ENCODE peak calls at places on chromosomes 11 and 22, in eight cellular contexts. One of them, this sample, is unnamed.

GRCh38 chr11:66015936-66016792 is 4.4 kb downstream of the CST6 start:
- DNase-seq in stimulated activated CD4-positive, alpha-beta T cell treated with anti-CD3 and anti-CD28 coated beads, Interleukin-1b, Interleukin-23, amount 100 ng/mL, for 24 hours: no peak
- DNase-seq in IMR-90: no peak
- DNase-seq in H54: no peak
- DNase-seq in ELR: no peak
- DNase-seq in colonic mucosa: no peak
- DNase-seq in MV-4-11: no peak
- DNase-seq in NCI-H1930: no peak
- DNase-seq in this sample: no peak

GRCh38 chr11:76642341-76642740 is 28.2 kb downstream of the LRRC32 start:
- DNase-seq in colonic mucosa: peak
- DNase-seq in ELR: no peak
- DNase-seq in stimulated activated CD4-positive, alpha-beta T cell treated with anti-CD3 and anti-CD28 coated beads, Interleukin-1b, Interleukin-23, amount 100 ng/mL, for 24 hours: no peak
- DNase-seq in H54: no peak
- DNase-seq in IMR-90: no peak
- DNase-seq in MV-4-11: no peak
- DNase-seq in NCI-H1930: no peak
- DNase-seq in this sample: no peak

GRCh38 chr22:23062616-23063538 is 7.4 kb upstream of the GNAZ start:
- DNase-seq in NCI-H1930: no peak
- DNase-seq in colonic mucosa: no peak
- DNase-seq in stimulated activated CD4-positive, alpha-beta T cell treated with anti-CD3 and anti-CD28 coated beads, Interleukin-1b, Interleukin-23, amount 100 ng/mL, for 24 hours: no peak
- DNase-seq in H54: no peak
- DNase-seq in MV-4-11: no peak
- DNase-seq in ELR: no peak
- DNase-seq in IMR-90: no peak
- DNase-seq in this sample: no peak

GRCh38 chr22:50268655-50269113 is 1.5 kb downstream of the MAPK11 start:
- DNase-seq in stimulated activated CD4-positive, alpha-beta T cell treated with anti-CD3 and anti-CD28 coated beads, Interleukin-1b, Interleukin-23, amount 100 ng/mL, for 24 hours: no peak
- DNase-seq in colonic mucosa: peak
- DNase-seq in NCI-H1930: no peak
- DNase-seq in H54: no peak
- DNase-seq in ELR: no peak
- DNase-seq in IMR-90: no peak
- DNase-seq in MV-4-11: no peak
- DNase-seq in this sample: no peak

GRCh38 chr11:130208241-130209127 is 48.9 kb downstream of the ST14 start:
- DNase-seq in NCI-H1930: no peak
- DNase-seq in IMR-90: no peak
- DNase-seq in H54: no peak
- DNase-seq in MV-4-11: no peak
- DNase-seq in colonic mucosa: peak
- DNase-seq in stimulated activated CD4-positive, alpha-beta T cell treated with anti-CD3 and anti-CD28 coated beads, Interleukin-1b, Interleukin-23, amount 100 ng/mL, for 24 hours: no peak
- DNase-seq in ELR: no peak
- DNase-seq in this sample: no peak

GRCh38 chr11:68012843-68013610 is 2.9 kb downstream of the ALDH3B1 start:
- DNase-seq in stimulated activated CD4-positive, alpha-beta T cell treated with anti-CD3 and anti-CD28 coated beads, Interleukin-1b, Interleukin-23, amount 100 ng/mL, for 24 hours: no peak
- DNase-seq in ELR: peak
- DNase-seq in IMR-90: peak
- DNase-seq in MV-4-11: no peak
- DNase-seq in colonic mucosa: no peak
- DNase-seq in H54: peak
- DNase-seq in NCI-H1930: no peak
- DNase-seq in this sample: peak

GRCh38 chr11:131737357-131737756 is 366.9 kb downstream of the NTM start:
- DNase-seq in H54: no peak
- DNase-seq in NCI-H1930: no peak
- DNase-seq in colonic mucosa: no peak
- DNase-seq in stimulated activated CD4-positive, alpha-beta T cell treated with anti-CD3 and anti-CD28 coated beads, Interleukin-1b, Interleukin-23, amount 100 ng/mL, for 24 hours: no peak
- DNase-seq in MV-4-11: peak
- DNase-seq in IMR-90: no peak
- DNase-seq in ELR: peak
- DNase-seq in this sample: no peak

GRCh38 chr11:97965849-97966646 is 1054.7 kb upstream of the CNTN5 start:
- DNase-seq in MV-4-11: no peak
- DNase-seq in IMR-90: peak
- DNase-seq in colonic mucosa: no peak
- DNase-seq in H54: peak
- DNase-seq in stimulated activated CD4-positive, alpha-beta T cell treated with anti-CD3 and anti-CD28 coated beads, Interleukin-1b, Interleukin-23, amount 100 ng/mL, for 24 hours: no peak
- DNase-seq in ELR: peak
- DNase-seq in NCI-H1930: no peak
- DNase-seq in this sample: peak

GRCh38 chr11:61797263-61797944 is 4.7 kb downstream of the FEN1 start:
- DNase-seq in MV-4-11: peak
- DNase-seq in stimulated activated CD4-positive, alpha-beta T cell treated with anti-CD3 and anti-CD28 coated beads, Interleukin-1b, Interleukin-23, amount 100 ng/mL, for 24 hours: no peak
- DNase-seq in H54: no peak
- DNase-seq in ELR: peak
- DNase-seq in colonic mucosa: peak
- DNase-seq in NCI-H1930: peak
- DNase-seq in IMR-90: peak
- DNase-seq in this sample: peak

GRCh38 chr22:46968848-46969247 is 206.4 kb downstream of the TBC1D22A start:
- DNase-seq in IMR-90: no peak
- DNase-seq in H54: no peak
- DNase-seq in MV-4-11: no peak
- DNase-seq in colonic mucosa: no peak
- DNase-seq in ELR: no peak
- DNase-seq in stimulated activated CD4-positive, alpha-beta T cell treated with anti-CD3 and anti-CD28 coated beads, Interleukin-1b, Interleukin-23, amount 100 ng/mL, for 24 hours: no peak
- DNase-seq in NCI-H1930: no peak
- DNase-seq in this sample: no peak

GRCh38 chr22:39248254-39248653 is 3.5 kb upstream of the PDGFB start:
- DNase-seq in stimulated activated CD4-positive, alpha-beta T cell treated with anti-CD3 and anti-CD28 coated beads, Interleukin-1b, Interleukin-23, amount 100 ng/mL, for 24 hours: no peak
- DNase-seq in IMR-90: no peak
- DNase-seq in H54: no peak
- DNase-seq in ELR: no peak
- DNase-seq in NCI-H1930: no peak
- DNase-seq in MV-4-11: no peak
- DNase-seq in colonic mucosa: no peak
- DNase-seq in this sample: no peak

GRCh38 chr22:41178425-41178975 is 26.6 kb upstream of the L3MBTL2 start:
- DNase-seq in H54: no peak
- DNase-seq in IMR-90: no peak
- DNase-seq in colonic mucosa: no peak
- DNase-seq in stimulated activated CD4-positive, alpha-beta T cell treated with anti-CD3 and anti-CD28 coated beads, Interleukin-1b, Interleukin-23, amount 100 ng/mL, for 24 hours: no peak
- DNase-seq in MV-4-11: no peak
- DNase-seq in NCI-H1930: no peak
- DNase-seq in ELR: no peak
- DNase-seq in this sample: no peak

GRCh38 chr22:23824476-23825245 is 14.1 kb downstream of the DERL3 start:
- DNase-seq in colonic mucosa: no peak
- DNase-seq in IMR-90: no peak
- DNase-seq in MV-4-11: no peak
- DNase-seq in stimulated activated CD4-positive, alpha-beta T cell treated with anti-CD3 and anti-CD28 coated beads, Interleukin-1b, Interleukin-23, amount 100 ng/mL, for 24 hours: no peak
- DNase-seq in NCI-H1930: no peak
- DNase-seq in ELR: no peak
- DNase-seq in H54: no peak
- DNase-seq in this sample: no peak

GRCh38 chr11:67372993-67373915 is at the start of gene CLCF1:
- DNase-seq in NCI-H1930: peak
- DNase-seq in H54: peak
- DNase-seq in ELR: peak
- DNase-seq in stimulated activated CD4-positive, alpha-beta T cell treated with anti-CD3 and anti-CD28 coated beads, Interleukin-1b, Interleukin-23, amount 100 ng/mL, for 24 hours: no peak
- DNase-seq in IMR-90: peak
- DNase-seq in MV-4-11: peak
- DNase-seq in colonic mucosa: peak
- DNase-seq in this sample: peak

GRCh38 chr22:36319595-36320497 is 66.9 kb downstream of the APOL1 start:
- DNase-seq in colonic mucosa: no peak
- DNase-seq in NCI-H1930: no peak
- DNase-seq in stimulated activated CD4-positive, alpha-beta T cell treated with anti-CD3 and anti-CD28 coated beads, Interleukin-1b, Interleukin-23, amount 100 ng/mL, for 24 hours: no peak
- DNase-seq in MV-4-11: no peak
- DNase-seq in ELR: no peak
- DNase-seq in IMR-90: no peak
- DNase-seq in H54: no peak
- DNase-seq in this sample: no peak

GRCh38 chr11:119422505-119423416 is at the start of gene THY1:
- DNase-seq in NCI-H1930: peak
- DNase-seq in colonic mucosa: no peak
- DNase-seq in H54: no peak
- DNase-seq in IMR-90: peak
- DNase-seq in MV-4-11: no peak
- DNase-seq in stimulated activated CD4-positive, alpha-beta T cell treated with anti-CD3 and anti-CD28 coated beads, Interleukin-1b, Interleukin-23, amount 100 ng/mL, for 24 hours: no peak
- DNase-seq in ELR: peak
- DNase-seq in this sample: no peak

GRCh38 chr11:8707541-8708270 is 25.1 kb downstream of the RPL27A start:
- DNase-seq in stimulated activated CD4-positive, alpha-beta T cell treated with anti-CD3 and anti-CD28 coated beads, Interleukin-1b, Interleukin-23, amount 100 ng/mL, for 24 hours: no peak
- DNase-seq in NCI-H1930: no peak
- DNase-seq in IMR-90: no peak
- DNase-seq in colonic mucosa: no peak
- DNase-seq in H54: no peak
- DNase-seq in ELR: no peak
- DNase-seq in MV-4-11: no peak
- DNase-seq in this sample: no peak

GRCh38 chr11:110088535-110089344 is 4.5 kb upstream of the ZC3H12C start:
- DNase-seq in H54: no peak
- DNase-seq in colonic mucosa: no peak
- DNase-seq in ELR: no peak
- DNase-seq in NCI-H1930: no peak
- DNase-seq in IMR-90: no peak
- DNase-seq in stimulated activated CD4-positive, alpha-beta T cell treated with anti-CD3 and anti-CD28 coated beads, Interleukin-1b, Interleukin-23, amount 100 ng/mL, for 24 hours: no peak
- DNase-seq in MV-4-11: no peak
- DNase-seq in this sample: no peak

GRCh38 chr11:24082860-24083259 is 414.0 kb upstream of the LUZP2 start:
- DNase-seq in MV-4-11: no peak
- DNase-seq in NCI-H1930: no peak
- DNase-seq in ELR: no peak
- DNase-seq in colonic mucosa: no peak
- DNase-seq in IMR-90: no peak
- DNase-seq in H54: no peak
- DNase-seq in stimulated activated CD4-positive, alpha-beta T cell treated with anti-CD3 and anti-CD28 coated beads, Interleukin-1b, Interleukin-23, amount 100 ng/mL, for 24 hours: no peak
- DNase-seq in this sample: no peak

GRCh38 chr11:67076202-67076601 is 19.6 kb downstream of the RHOD start:
- DNase-seq in stimulated activated CD4-positive, alpha-beta T cell treated with anti-CD3 and anti-CD28 coated beads, Interleukin-1b, Interleukin-23, amount 100 ng/mL, for 24 hours: no peak
- DNase-seq in colonic mucosa: no peak
- DNase-seq in MV-4-11: peak
- DNase-seq in ELR: no peak
- DNase-seq in IMR-90: no peak
- DNase-seq in H54: no peak
- DNase-seq in NCI-H1930: no peak
- DNase-seq in this sample: no peak

GRCh38 chr11:73662445-73663157 is 16.2 kb downstream of the PLEKHB1 start:
- DNase-seq in stimulated activated CD4-positive, alpha-beta T cell treated with anti-CD3 and anti-CD28 coated beads, Interleukin-1b, Interleukin-23, amount 100 ng/mL, for 24 hours: no peak
- DNase-seq in colonic mucosa: no peak
- DNase-seq in MV-4-11: no peak
- DNase-seq in IMR-90: peak
- DNase-seq in ELR: peak
- DNase-seq in NCI-H1930: no peak
- DNase-seq in H54: no peak
- DNase-seq in this sample: no peak

GRCh38 chr22:23779731-23780130 is 7.0 kb upstream of the SMARCB1 start:
- DNase-seq in MV-4-11: no peak
- DNase-seq in stimulated activated CD4-positive, alpha-beta T cell treated with anti-CD3 and anti-CD28 coated beads, Interleukin-1b, Interleukin-23, amount 100 ng/mL, for 24 hours: no peak
- DNase-seq in NCI-H1930: no peak
- DNase-seq in colonic mucosa: no peak
- DNase-seq in ELR: no peak
- DNase-seq in IMR-90: no peak
- DNase-seq in H54: no peak
- DNase-seq in this sample: no peak

GRCh38 chr11:69605737-69606526 is 35.0 kb upstream of the CCND1 start:
- DNase-seq in stimulated activated CD4-positive, alpha-beta T cell treated with anti-CD3 and anti-CD28 coated beads, Interleukin-1b, Interleukin-23, amount 100 ng/mL, for 24 hours: no peak
- DNase-seq in MV-4-11: no peak
- DNase-seq in ELR: no peak
- DNase-seq in H54: no peak
- DNase-seq in NCI-H1930: no peak
- DNase-seq in colonic mucosa: no peak
- DNase-seq in IMR-90: no peak
- DNase-seq in this sample: no peak

GRCh38 chr11:71112454-71112853 is 139.9 kb downstream of the SHANK2 start:
- DNase-seq in ELR: no peak
- DNase-seq in NCI-H1930: no peak
- DNase-seq in H54: no peak
- DNase-seq in IMR-90: no peak
- DNase-seq in MV-4-11: no peak
- DNase-seq in colonic mucosa: no peak
- DNase-seq in stimulated activated CD4-positive, alpha-beta T cell treated with anti-CD3 and anti-CD28 coated beads, Interleukin-1b, Interleukin-23, amount 100 ng/mL, for 24 hours: no peak
- DNase-seq in this sample: no peak

GRCh38 chr22:39991164-39991860 is 3.4 kb upstream of the FAM83F start:
- DNase-seq in IMR-90: no peak
- DNase-seq in NCI-H1930: no peak
- DNase-seq in stimulated activated CD4-positive, alpha-beta T cell treated with anti-CD3 and anti-CD28 coated beads, Interleukin-1b, Interleukin-23, amount 100 ng/mL, for 24 hours: no peak
- DNase-seq in H54: no peak
- DNase-seq in colonic mucosa: no peak
- DNase-seq in ELR: no peak
- DNase-seq in MV-4-11: no peak
- DNase-seq in this sample: no peak

This sample was measured in T1000.